ENCODE peak calls at places on chromosomes 6 and 20, in five cellular contexts. G is activated T-cell treated with anti-CD3 and anti-CD28 coated beads for 4 hours; M is ACHN; W is activated CD4-positive, alpha-beta T cell treated with anti-CD3 and anti-CD28 coated beads, Interleukin-2, amount 50 U/mL, for 48 hours; B is SIG-M5. O is an unnamed sample.
A peak's percentile ranks its signal among the peaks of the same experiment; 100 is the strongest.

GRCh38 chr20:57092112-57092899 is 174.1 kb downstream of the BMP7 start:
- DNase-seq in G (peak; percentile 20), B (no peak), W (peak; percentile 62), M (peak; percentile 41), O (no peak)

GRCh38 chr6:145112711-145113148 is 622.6 kb downstream of the EPM2A start:
- DNase-seq in M (no peak), G (no peak), B (no peak), W (no peak), O (no peak)

GRCh38 chr6:1634081-1634480 is 24.4 kb downstream of the FOXC1 start:
- DNase-seq in B (no peak), W (no peak), G (no peak), M (no peak), O (no peak)

GRCh38 chr6:4903751-4904370 is 100.0 kb downstream of the RPP40 start:
- DNase-seq in B (no peak), G (no peak), M (no peak), W (no peak), O (no peak)

GRCh38 chr6:125913864-125914351 is 42.7 kb upstream of the HINT3 start:
- DNase-seq in M (peak; percentile 87), W (no peak), B (no peak), G (no peak), O (peak; percentile 93)

GRCh38 chr20:58524814-58525213 is 9.6 kb upstream of the APCDD1L start:
- DNase-seq in B (no peak), G (no peak), M (peak; percentile 47), W (no peak), O (peak; percentile 52)

GRCh38 chr6:144390886-144391285 is 105.8 kb downstream of the UTRN start:
- DNase-seq in W (no peak), G (no peak), M (no peak), B (no peak), O (no peak)

GRCh38 chr6:100663219-100663863 is 198.6 kb upstream of the SIM1 start:
- DNase-seq in M (peak; percentile 5), B (no peak), W (no peak), G (no peak), O (peak; percentile 56)

GRCh38 chr6:149045404-149045803 is 272.1 kb upstream of the TAB2 start:
- DNase-seq in M (no peak), G (no peak), B (no peak), W (peak; percentile 33), O (no peak)

GRCh38 chr6:14117158-14118090 is at the start of gene CD83:
- DNase-seq in W (peak; percentile 71), G (peak; percentile 75), M (peak; percentile 57), B (no peak), O (no peak)

GRCh38 chr20:62171245-62171644 is 11.6 kb upstream of the MTG2 start:
- DNase-seq in B (no peak), G (no peak), W (no peak), M (no peak), O (no peak)

GRCh38 chr6:156963712-156964700 is 186.8 kb downstream of the ARID1B start:
- DNase-seq in M (peak; percentile 50), G (no peak), W (peak; percentile 50), B (peak; percentile 15), O (no peak)

GRCh38 chr6:110188791-110189190 is 8.6 kb downstream of the CDC40 start:
- DNase-seq in B (no peak), W (no peak), M (no peak), G (no peak), O (no peak)

GRCh38 chr20:52493177-52493711 is 301.7 kb upstream of the ZFP64 start:
- DNase-seq in W (peak; percentile 6), B (no peak), M (no peak), G (peak; percentile 1), O (peak; percentile 34)

GRCh38 chr20:59305898-59306640 is 5.7 kb downstream of the EDN3 start:
- DNase-seq in B (no peak), G (no peak), M (no peak), W (no peak), O (no peak)

GRCh38 chr6:47352966-47353365 is 43.3 kb upstream of the TNFRSF21 start:
- DNase-seq in W (no peak), M (no peak), G (no peak), B (no peak), O (no peak)

GRCh38 chr6:84762220-84762940 is 2.0 kb downstream of the TBX18 start:
- DNase-seq in W (no peak), M (peak; percentile 45), B (no peak), G (no peak), O (no peak)

GRCh38 chr20:20359628-20360027 is 8.3 kb upstream of the INSM1 start:
- DNase-seq in W (no peak), M (no peak), G (no peak), B (no peak), O (no peak)

GRCh38 chr6:151067684-151068596 is 171.8 kb upstream of the AKAP12 start:
- DNase-seq in B (no peak), W (no peak), G (no peak), M (peak; percentile 60), O (peak; percentile 90)

GRCh38 chr6:21384211-21384610 is 209.3 kb upstream of the SOX4 start:
- DNase-seq in W (no peak), M (no peak), B (no peak), G (no peak), O (no peak)

GRCh38 chr20:21509597-21510331 is 4.1 kb downstream of the NKX2-2 start:
- DNase-seq in G (no peak), W (no peak), M (peak; percentile 79), B (no peak), O (no peak)

O was measured in kidney epithelial cell.